ENCODE peak calls at places on chromosomes 11 and 22, in five cellular contexts. One of them, this sample, is unnamed.

GRCh38 chr22:41868556-41868955 is 35.7 kb downstream of the SREBF2 start:
- DNase-seq in effector memory CD8-positive, alpha-beta T cell: no peak
- DNase-seq in Right ventricle myocardium superior: no peak
- DNase-seq in activated T-helper 1 cell treated with anti-CD3 and anti-CD28 coated beads, Interleukin-2, amount 50 U/mL, for 16 hours: no peak
- DNase-seq in RWPE1: no peak
- DNase-seq in this sample: no peak

GRCh38 chr22:27719535-27720227 is 81.9 kb downstream of the MN1 start:
- DNase-seq in RWPE1: peak; percentile 85
- DNase-seq in activated T-helper 1 cell treated with anti-CD3 and anti-CD28 coated beads, Interleukin-2, amount 50 U/mL, for 16 hours: no peak
- DNase-seq in Right ventricle myocardium superior: no peak
- DNase-seq in effector memory CD8-positive, alpha-beta T cell: no peak
- DNase-seq in this sample: peak; percentile 48

GRCh38 chr22:36781656-36782627 is 6.0 kb upstream of the IFT27 start:
- DNase-seq in activated T-helper 1 cell treated with anti-CD3 and anti-CD28 coated beads, Interleukin-2, amount 50 U/mL, for 16 hours: peak; percentile 80
- DNase-seq in effector memory CD8-positive, alpha-beta T cell: peak; percentile 84
- DNase-seq in Right ventricle myocardium superior: peak; percentile 86
- DNase-seq in RWPE1: peak; percentile 72
- DNase-seq in this sample: peak; percentile 77

GRCh38 chr11:106468091-106468490 is 390.6 kb downstream of the AASDHPPT start:
- DNase-seq in activated T-helper 1 cell treated with anti-CD3 and anti-CD28 coated beads, Interleukin-2, amount 50 U/mL, for 16 hours: no peak
- DNase-seq in Right ventricle myocardium superior: no peak
- DNase-seq in RWPE1: no peak
- DNase-seq in effector memory CD8-positive, alpha-beta T cell: no peak
- DNase-seq in this sample: peak; percentile 11

GRCh38 chr11:57254631-57255030 is 17.6 kb upstream of the APLNR start:
- DNase-seq in effector memory CD8-positive, alpha-beta T cell: no peak
- DNase-seq in activated T-helper 1 cell treated with anti-CD3 and anti-CD28 coated beads, Interleukin-2, amount 50 U/mL, for 16 hours: no peak
- DNase-seq in RWPE1: no peak
- DNase-seq in Right ventricle myocardium superior: no peak
- DNase-seq in this sample: no peak

GRCh38 chr11:116086426-116086825 is 582.2 kb upstream of the CADM1 start:
- DNase-seq in Right ventricle myocardium superior: no peak
- DNase-seq in RWPE1: no peak
- DNase-seq in activated T-helper 1 cell treated with anti-CD3 and anti-CD28 coated beads, Interleukin-2, amount 50 U/mL, for 16 hours: no peak
- DNase-seq in effector memory CD8-positive, alpha-beta T cell: no peak
- DNase-seq in this sample: no peak

GRCh38 chr22:27247691-27248434 is 553.7 kb downstream of the MN1 start:
- DNase-seq in RWPE1: no peak
- DNase-seq in activated T-helper 1 cell treated with anti-CD3 and anti-CD28 coated beads, Interleukin-2, amount 50 U/mL, for 16 hours: no peak
- DNase-seq in Right ventricle myocardium superior: no peak
- DNase-seq in effector memory CD8-positive, alpha-beta T cell: no peak
- DNase-seq in this sample: no peak

GRCh38 chr22:46763051-46763705 is 728 bp downstream of the TBC1D22A start:
- DNase-seq in effector memory CD8-positive, alpha-beta T cell: peak; percentile 64
- DNase-seq in Right ventricle myocardium superior: peak; percentile 75
- DNase-seq in activated T-helper 1 cell treated with anti-CD3 and anti-CD28 coated beads, Interleukin-2, amount 50 U/mL, for 16 hours: no peak
- DNase-seq in RWPE1: no peak
- DNase-seq in this sample: no peak

GRCh38 chr11:120021391-120021953 is 116.4 kb downstream of the TRIM29 start:
- DNase-seq in Right ventricle myocardium superior: no peak
- DNase-seq in effector memory CD8-positive, alpha-beta T cell: no peak
- DNase-seq in activated T-helper 1 cell treated with anti-CD3 and anti-CD28 coated beads, Interleukin-2, amount 50 U/mL, for 16 hours: no peak
- DNase-seq in RWPE1: no peak
- DNase-seq in this sample: no peak

GRCh38 chr11:14089690-14090462 is 127.4 kb downstream of the SPON1 start:
- DNase-seq in RWPE1: no peak
- DNase-seq in activated T-helper 1 cell treated with anti-CD3 and anti-CD28 coated beads, Interleukin-2, amount 50 U/mL, for 16 hours: no peak
- DNase-seq in Right ventricle myocardium superior: no peak
- DNase-seq in effector memory CD8-positive, alpha-beta T cell: no peak
- DNase-seq in this sample: no peak

This sample was measured in A172.